ENCODE peak calls at places on chromosomes 5 and 9, in seven cellular contexts. One of them, this sample, is unnamed.

GRCh38 chr5:139108056-139108811 is 89.9 kb downstream of the SIL1 start:
- DNase-seq in lung: no peak
- DNase-seq in fibroblast of the aortic adventitia: peak
- DNase-seq in heart right ventricle: no peak
- DNase-seq in suprapubic skin: no peak
- DNase-seq in mesothelial cell of epicardium: no peak
- DNase-seq in sigmoid colon: no peak
- DNase-seq in this sample: peak

GRCh38 chr5:57551974-57552537 is 69.4 kb upstream of the ACTBL2 start:
- DNase-seq in lung: no peak
- DNase-seq in fibroblast of the aortic adventitia: no peak
- DNase-seq in heart right ventricle: no peak
- DNase-seq in suprapubic skin: no peak
- DNase-seq in mesothelial cell of epicardium: no peak
- DNase-seq in sigmoid colon: no peak
- DNase-seq in this sample: no peak

GRCh38 chr9:3441197-3441816 is 84.5 kb downstream of the RFX3 start:
- DNase-seq in lung: peak
- DNase-seq in fibroblast of the aortic adventitia: peak
- DNase-seq in heart right ventricle: peak
- DNase-seq in suprapubic skin: no peak
- DNase-seq in mesothelial cell of epicardium: no peak
- DNase-seq in sigmoid colon: no peak
- DNase-seq in this sample: no peak

GRCh38 chr5:154444559-154445421 is 1.0 kb upstream of the SAP30L start:
- DNase-seq in lung: no peak
- DNase-seq in fibroblast of the aortic adventitia: no peak
- DNase-seq in heart right ventricle: peak
- DNase-seq in suprapubic skin: no peak
- DNase-seq in mesothelial cell of epicardium: peak
- DNase-seq in sigmoid colon: no peak
- DNase-seq in this sample: no peak

GRCh38 chr5:66367814-66368541 is 223.9 kb downstream of the SREK1 start:
- DNase-seq in lung: no peak
- DNase-seq in fibroblast of the aortic adventitia: no peak
- DNase-seq in heart right ventricle: peak
- DNase-seq in suprapubic skin: no peak
- DNase-seq in mesothelial cell of epicardium: no peak
- DNase-seq in sigmoid colon: no peak
- DNase-seq in this sample: no peak

GRCh38 chr9:127089639-127090081 is 32.8 kb downstream of the ANGPTL2 start:
- DNase-seq in lung: no peak
- DNase-seq in fibroblast of the aortic adventitia: no peak
- DNase-seq in heart right ventricle: no peak
- DNase-seq in suprapubic skin: no peak
- DNase-seq in mesothelial cell of epicardium: no peak
- DNase-seq in sigmoid colon: peak
- DNase-seq in this sample: no peak

GRCh38 chr5:88671408-88671807 is 211.6 kb downstream of the MEF2C start:
- DNase-seq in lung: no peak
- DNase-seq in fibroblast of the aortic adventitia: no peak
- DNase-seq in heart right ventricle: no peak
- DNase-seq in suprapubic skin: no peak
- DNase-seq in mesothelial cell of epicardium: no peak
- DNase-seq in sigmoid colon: no peak
- DNase-seq in this sample: no peak

GRCh38 chr5:78102498-78102897 is 192.0 kb downstream of the AP3B1 start:
- DNase-seq in lung: no peak
- DNase-seq in fibroblast of the aortic adventitia: peak
- DNase-seq in heart right ventricle: no peak
- DNase-seq in suprapubic skin: no peak
- DNase-seq in mesothelial cell of epicardium: no peak
- DNase-seq in sigmoid colon: no peak
- DNase-seq in this sample: no peak

GRCh38 chr5:125424374-125424773 is 677.9 kb upstream of the ZNF608 start:
- DNase-seq in lung: no peak
- DNase-seq in fibroblast of the aortic adventitia: no peak
- DNase-seq in heart right ventricle: no peak
- DNase-seq in suprapubic skin: no peak
- DNase-seq in mesothelial cell of epicardium: no peak
- DNase-seq in sigmoid colon: no peak
- DNase-seq in this sample: no peak

GRCh38 chr5:127425037-127425436 is 92.4 kb upstream of the PRRC1 start:
- DNase-seq in lung: no peak
- DNase-seq in fibroblast of the aortic adventitia: peak
- DNase-seq in heart right ventricle: no peak
- DNase-seq in suprapubic skin: no peak
- DNase-seq in mesothelial cell of epicardium: no peak
- DNase-seq in sigmoid colon: no peak
- DNase-seq in this sample: no peak

GRCh38 chr9:93684806-93685553 is 108.6 kb downstream of the PHF2 start:
- DNase-seq in lung: peak
- DNase-seq in fibroblast of the aortic adventitia: peak
- DNase-seq in heart right ventricle: no peak
- DNase-seq in suprapubic skin: no peak
- DNase-seq in mesothelial cell of epicardium: peak
- DNase-seq in sigmoid colon: no peak
- DNase-seq in this sample: no peak

GRCh38 chr5:40991168-40991980 is 79.8 kb downstream of the MROH2B start:
- DNase-seq in lung: peak
- DNase-seq in fibroblast of the aortic adventitia: peak
- DNase-seq in heart right ventricle: peak
- DNase-seq in suprapubic skin: no peak
- DNase-seq in mesothelial cell of epicardium: no peak
- DNase-seq in sigmoid colon: peak
- DNase-seq in this sample: peak

GRCh38 chr9:6938447-6938846 is 180.7 kb downstream of the KDM4C start:
- DNase-seq in lung: no peak
- DNase-seq in fibroblast of the aortic adventitia: peak
- DNase-seq in heart right ventricle: peak
- DNase-seq in suprapubic skin: no peak
- DNase-seq in mesothelial cell of epicardium: no peak
- DNase-seq in sigmoid colon: no peak
- DNase-seq in this sample: no peak

GRCh38 chr5:36662291-36662851 is 56.0 kb downstream of the SLC1A3 start:
- DNase-seq in lung: no peak
- DNase-seq in fibroblast of the aortic adventitia: no peak
- DNase-seq in heart right ventricle: no peak
- DNase-seq in suprapubic skin: no peak
- DNase-seq in mesothelial cell of epicardium: no peak
- DNase-seq in sigmoid colon: no peak
- DNase-seq in this sample: no peak

GRCh38 chr5:119336846-119337564 is 18.8 kb upstream of the TNFAIP8 start:
- DNase-seq in lung: no peak
- DNase-seq in fibroblast of the aortic adventitia: peak
- DNase-seq in heart right ventricle: no peak
- DNase-seq in suprapubic skin: no peak
- DNase-seq in mesothelial cell of epicardium: no peak
- DNase-seq in sigmoid colon: no peak
- DNase-seq in this sample: no peak

GRCh38 chr9:82590845-82591244 is 472.1 kb downstream of the RASEF start:
- DNase-seq in lung: no peak
- DNase-seq in fibroblast of the aortic adventitia: no peak
- DNase-seq in heart right ventricle: no peak
- DNase-seq in suprapubic skin: no peak
- DNase-seq in mesothelial cell of epicardium: no peak
- DNase-seq in sigmoid colon: no peak
- DNase-seq in this sample: no peak

GRCh38 chr5:71782771-71783770 is 64.0 kb downstream of the CARTPT start:
- DNase-seq in lung: peak
- DNase-seq in fibroblast of the aortic adventitia: peak
- DNase-seq in heart right ventricle: peak
- DNase-seq in suprapubic skin: peak
- DNase-seq in mesothelial cell of epicardium: peak
- DNase-seq in sigmoid colon: peak
- DNase-seq in this sample: peak

GRCh38 chr5:110751902-110752762 is 13.3 kb downstream of the SLC25A46 start:
- DNase-seq in lung: no peak
- DNase-seq in fibroblast of the aortic adventitia: no peak
- DNase-seq in heart right ventricle: no peak
- DNase-seq in suprapubic skin: no peak
- DNase-seq in mesothelial cell of epicardium: no peak
- DNase-seq in sigmoid colon: no peak
- DNase-seq in this sample: no peak

GRCh38 chr5:135493406-135494180 is 41.4 kb upstream of the TIFAB start:
- DNase-seq in lung: no peak
- DNase-seq in fibroblast of the aortic adventitia: peak
- DNase-seq in heart right ventricle: no peak
- DNase-seq in suprapubic skin: no peak
- DNase-seq in mesothelial cell of epicardium: no peak
- DNase-seq in sigmoid colon: no peak
- DNase-seq in this sample: no peak

GRCh38 chr5:134553816-134554215 is 28.3 kb downstream of the JADE2 start:
- DNase-seq in lung: no peak
- DNase-seq in fibroblast of the aortic adventitia: peak
- DNase-seq in heart right ventricle: no peak
- DNase-seq in suprapubic skin: no peak
- DNase-seq in mesothelial cell of epicardium: no peak
- DNase-seq in sigmoid colon: no peak
- DNase-seq in this sample: no peak

GRCh38 chr5:129400395-129400983 is 59.6 kb upstream of the ADAMTS19 start:
- DNase-seq in lung: no peak
- DNase-seq in fibroblast of the aortic adventitia: peak
- DNase-seq in heart right ventricle: no peak
- DNase-seq in suprapubic skin: no peak
- DNase-seq in mesothelial cell of epicardium: no peak
- DNase-seq in sigmoid colon: no peak
- DNase-seq in this sample: no peak
- TF ChIP-seq CTCF in lung: no peak
- TF ChIP-seq CTCF in fibroblast of the aortic adventitia: peak
- TF ChIP-seq CTCF in heart right ventricle: peak
- TF ChIP-seq CTCF in suprapubic skin: no peak
- TF ChIP-seq CTCF in mesothelial cell of epicardium: peak
- TF ChIP-seq CTCF in sigmoid colon: no peak
- TF ChIP-seq CTCF in this sample: no peak

DNA sequence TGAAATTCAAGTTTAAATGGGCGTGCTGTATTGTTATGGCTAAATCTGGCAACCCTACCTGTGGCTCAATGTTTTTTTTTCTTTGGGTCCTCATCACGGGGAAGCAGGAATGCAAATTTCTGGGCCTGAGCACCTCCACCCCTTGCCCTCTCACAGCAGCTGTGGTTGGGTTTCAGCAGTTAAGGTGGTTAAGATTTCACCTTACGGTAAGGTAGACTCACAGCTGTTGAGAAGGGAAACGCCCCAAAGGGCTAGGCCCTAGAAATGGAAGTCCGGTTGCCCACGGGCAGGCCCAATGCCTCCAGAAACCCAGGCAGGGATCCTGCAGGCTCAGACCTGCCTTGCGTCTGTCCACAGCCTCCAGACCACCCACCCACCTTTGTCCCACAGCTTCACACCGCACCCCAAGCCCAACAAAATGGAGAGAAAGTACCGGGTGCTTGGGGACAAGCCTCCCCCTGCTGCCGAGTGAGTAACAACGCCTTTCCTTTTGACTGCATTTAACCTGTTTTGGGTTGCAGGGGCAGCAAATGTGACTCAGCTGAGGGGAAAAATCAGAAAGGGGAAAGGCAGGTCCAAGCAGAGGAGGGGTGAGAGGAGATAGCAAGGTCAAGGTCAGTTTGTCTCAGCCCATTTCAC is 48.1 kb upstream of the TDRD7 start:
- DNase-seq in lung: no peak
- DNase-seq in fibroblast of the aortic adventitia: no peak
- DNase-seq in heart right ventricle: no peak
- DNase-seq in suprapubic skin: no peak
- DNase-seq in mesothelial cell of epicardium: no peak
- DNase-seq in sigmoid colon: no peak
- DNase-seq in this sample: no peak
- TF ChIP-seq CTCF in lung: no peak
- TF ChIP-seq CTCF in fibroblast of the aortic adventitia: no peak
- TF ChIP-seq CTCF in heart right ventricle: no peak
- TF ChIP-seq CTCF in suprapubic skin: no peak
- TF ChIP-seq CTCF in mesothelial cell of epicardium: no peak
- TF ChIP-seq CTCF in sigmoid colon: no peak
- TF ChIP-seq CTCF in this sample: no peak

GRCh38 chr9:130137081-130137869 is 34.9 kb upstream of the NCS1 start:
- DNase-seq in lung: no peak
- DNase-seq in fibroblast of the aortic adventitia: no peak
- DNase-seq in heart right ventricle: no peak
- DNase-seq in suprapubic skin: no peak
- DNase-seq in mesothelial cell of epicardium: no peak
- DNase-seq in sigmoid colon: no peak
- DNase-seq in this sample: no peak

GRCh38 chr9:130140701-130141100 is 31.5 kb upstream of the NCS1 start:
- DNase-seq in lung: no peak
- DNase-seq in fibroblast of the aortic adventitia: no peak
- DNase-seq in heart right ventricle: no peak
- DNase-seq in suprapubic skin: no peak
- DNase-seq in mesothelial cell of epicardium: no peak
- DNase-seq in sigmoid colon: no peak
- DNase-seq in this sample: no peak

GRCh38 chr9:130138791-130139190 is 33.4 kb upstream of the NCS1 start:
- DNase-seq in lung: peak
- DNase-seq in fibroblast of the aortic adventitia: peak
- DNase-seq in heart right ventricle: peak
- DNase-seq in suprapubic skin: no peak
- DNase-seq in mesothelial cell of epicardium: no peak
- DNase-seq in sigmoid colon: peak
- DNase-seq in this sample: no peak

GRCh38 chr9:130139251-130139650 is 33.0 kb upstream of the NCS1 start:
- DNase-seq in lung: no peak
- DNase-seq in fibroblast of the aortic adventitia: no peak
- DNase-seq in heart right ventricle: no peak
- DNase-seq in suprapubic skin: no peak
- DNase-seq in mesothelial cell of epicardium: no peak
- DNase-seq in sigmoid colon: no peak
- DNase-seq in this sample: no peak

DNA sequence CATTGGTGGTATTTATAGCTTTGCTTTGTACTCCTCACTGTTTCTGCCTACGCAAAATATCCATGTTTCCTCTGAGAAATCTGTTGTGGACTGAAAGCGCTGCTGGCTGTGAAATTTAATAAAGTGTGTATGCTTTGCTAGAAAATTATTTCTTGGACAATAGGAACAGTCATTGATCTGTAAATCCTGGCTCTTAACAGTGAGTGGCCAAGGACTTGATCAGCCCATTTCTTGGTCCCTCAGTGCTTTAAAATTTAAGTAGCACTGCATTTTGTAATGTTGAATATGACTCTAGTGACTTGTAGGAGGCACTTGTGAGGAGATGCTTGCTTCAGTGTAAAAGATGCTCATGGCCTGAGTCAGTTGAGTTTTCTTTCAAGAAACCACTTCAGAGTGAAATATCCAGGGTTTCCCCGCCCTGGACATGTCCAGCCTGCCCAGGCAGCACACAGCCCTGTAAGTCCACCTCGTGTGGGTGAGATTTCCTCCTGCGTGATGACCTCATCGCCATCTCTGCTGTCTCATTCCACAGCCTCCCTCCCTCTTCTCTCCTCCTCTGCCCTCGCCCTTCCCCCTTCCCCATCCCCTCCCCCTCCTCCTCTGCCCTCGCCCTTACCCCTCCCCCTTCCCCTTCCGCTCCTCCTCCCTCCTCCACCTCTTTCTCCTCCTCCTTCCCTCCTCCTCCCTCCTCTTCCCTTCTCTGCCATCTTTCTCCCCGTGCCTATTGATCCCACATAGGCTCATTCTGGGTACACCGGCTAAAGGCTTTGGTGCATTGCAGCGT is 34.1 kb upstream of the NCS1 start:
- DNase-seq in lung: peak
- DNase-seq in fibroblast of the aortic adventitia: peak
- DNase-seq in heart right ventricle: peak
- DNase-seq in suprapubic skin: no peak
- DNase-seq in mesothelial cell of epicardium: no peak
- DNase-seq in sigmoid colon: peak
- DNase-seq in this sample: no peak
- TF ChIP-seq CTCF in lung: no peak
- TF ChIP-seq CTCF in fibroblast of the aortic adventitia: no peak
- TF ChIP-seq CTCF in heart right ventricle: no peak
- TF ChIP-seq CTCF in suprapubic skin: no peak
- TF ChIP-seq CTCF in mesothelial cell of epicardium: no peak
- TF ChIP-seq CTCF in sigmoid colon: no peak
- TF ChIP-seq CTCF in this sample: no peak

GRCh38 chr9:88041447-88041846 is 67.1 kb upstream of the CDK20 start:
- DNase-seq in lung: no peak
- DNase-seq in fibroblast of the aortic adventitia: peak
- DNase-seq in heart right ventricle: no peak
- DNase-seq in suprapubic skin: no peak
- DNase-seq in mesothelial cell of epicardium: no peak
- DNase-seq in sigmoid colon: no peak
- DNase-seq in this sample: no peak
- TF ChIP-seq CTCF in lung: no peak
- TF ChIP-seq CTCF in fibroblast of the aortic adventitia: peak
- TF ChIP-seq CTCF in heart right ventricle: peak
- TF ChIP-seq CTCF in suprapubic skin: no peak
- TF ChIP-seq CTCF in mesothelial cell of epicardium: peak
- TF ChIP-seq CTCF in sigmoid colon: peak
- TF ChIP-seq CTCF in this sample: no peak

This sample was measured in pancreas.